ENCODE peak calls at places on chromosome X, in nine cellular contexts. S is AG04449, D is NB4, L is MM.1S, O is progenitor cell of endocrine pancreas, K is left ventricle myocardium inferior, X is kidney epithelial cell, F is fibroblast of mammary gland, J is body of pancreas. V is an unnamed sample.

GRCh38 chrX:153459976-153460375 is 10.4 kb downstream of the HAUS7 start:
- DNase-seq in S (peak; percentile 24), D (no peak), L (no peak), O (no peak), K (no peak), X (peak; percentile 29), F (peak; percentile 12), J (no peak), V (no peak)

GRCh38 chrX:153303276-153304262 is 18.0 kb downstream of the PNMA6F start:
- DNase-seq in S (no peak), D (no peak), L (no peak), O (no peak), K (no peak), X (no peak), F (no peak), J (no peak), V (no peak)

GRCh38 chrX:39226307-39226706 is 425.0 kb downstream of the MID1IP1 start:
- DNase-seq in S (no peak), D (no peak), L (no peak), O (no peak), K (no peak), X (no peak), F (no peak), J (no peak), V (peak; percentile 21)

GRCh38 chrX:14939644-14940043 is 66.4 kb downstream of the MOSPD2 start:
- DNase-seq in S (no peak), D (no peak), L (no peak), O (no peak), K (no peak), X (no peak), F (no peak), J (no peak), V (no peak)

GRCh38 chrX:32530802-32531403 is 680.4 kb downstream of the DMD start:
- DNase-seq in S (no peak), D (peak; percentile 49), L (peak; percentile 54), O (no peak), K (no peak), X (peak; percentile 7), F (peak; percentile 53), J (peak; percentile 20), V (peak; percentile 66)

GRCh38 chrX:1477801-1478458 is 25.2 kb upstream of the ASMTL start:
- DNase-seq in S (no peak), D (no peak), L (no peak), O (no peak), K (no peak), X (no peak), F (no peak), J (no peak), V (no peak)

GRCh38 chrX:46645614-46646013 is 72.0 kb downstream of the CHST7 start:
- DNase-seq in S (no peak), D (no peak), L (no peak), O (no peak), K (no peak), X (no peak), F (no peak), J (no peak), V (no peak)

GRCh38 chrX:9832811-9833210 is 46.6 kb downstream of the SHROOM2 start:
- DNase-seq in S (no peak), D (peak; percentile 50), L (peak; percentile 8), O (no peak), K (no peak), X (no peak), F (no peak), J (no peak), V (no peak)

GRCh38 chrX:107924136-107924746 is 57.9 kb downstream of the TEX13B start:
- DNase-seq in S (no peak), D (no peak), L (no peak), O (no peak), K (no peak), X (no peak), F (no peak), J (no peak), V (no peak)

GRCh38 chrX:31497086-31497485 is 425.2 kb upstream of the FTHL17 start:
- DNase-seq in S (no peak), D (no peak), L (no peak), O (no peak), K (no peak), X (no peak), F (peak; percentile 50), J (no peak), V (peak; percentile 8)

GRCh38 chrX:106875151-106875550 is 28.0 kb downstream of the RIPPLY1 start:
- DNase-seq in S (no peak), D (no peak), L (no peak), O (no peak), K (no peak), X (no peak), F (peak; percentile 58), J (no peak), V (no peak)

GRCh38 chrX:46831620-46832327 is 5.1 kb upstream of the RP2 start:
- DNase-seq in S (no peak), D (no peak), L (no peak), O (no peak), K (no peak), X (no peak), F (peak; percentile 81), J (no peak), V (peak; percentile 64)

GRCh38 chrX:154002215-154002719 is 17.4 kb downstream of the IRAK1 start:
- DNase-seq in S (no peak), D (peak; percentile 95), L (peak; percentile 67), O (no peak), K (peak; percentile 27), X (peak; percentile 55), F (peak; percentile 80), J (no peak), V (peak; percentile 71)

GRCh38 chrX:56233100-56233499 is 944 bp downstream of the KLF8 start:
- DNase-seq in S (no peak), D (no peak), L (no peak), O (no peak), K (no peak), X (no peak), F (peak; percentile 3), J (no peak), V (no peak)

GRCh38 chrX:115561605-115562491 is 874 bp downstream of the PLS3 start:
- DNase-seq in S (no peak), D (no peak), L (no peak), O (peak; percentile 54), K (peak; percentile 44), X (no peak), F (peak; percentile 34), J (peak; percentile 40), V (peak; percentile 42)

GRCh38 chrX:45157647-45158046 is 43.0 kb downstream of the DIPK2B start:
- DNase-seq in S (no peak), D (no peak), L (no peak), O (no peak), K (no peak), X (no peak), F (no peak), J (no peak), V (no peak)

GRCh38 chrX:85243761-85244410 is at the start of the genes SATL1 and ZNF711:
- DNase-seq in S (no peak), D (no peak), L (peak; percentile 12), O (peak; percentile 69), K (peak; percentile 17), X (no peak), F (peak; percentile 18), J (peak; percentile 60), V (no peak)

GRCh38 chrX:8289523-8289922 is 118.5 kb upstream of the VCX2 start:
- DNase-seq in S (no peak), D (peak; percentile 2), L (no peak), O (no peak), K (no peak), X (no peak), F (peak; percentile 67), J (no peak), V (peak; percentile 33)

GRCh38 chrX:74925210-74926088 is at the start of gene NEXMIF:
- DNase-seq in S (no peak), D (peak; percentile 49), L (peak; percentile 59), O (peak; percentile 49), K (peak; percentile 18), X (no peak), F (peak; percentile 7), J (peak; percentile 40), V (no peak)

GRCh38 chrX:30607155-30607554 is 29.6 kb upstream of the TASL start:
- DNase-seq in S (no peak), D (no peak), L (no peak), O (no peak), K (no peak), X (no peak), F (no peak), J (no peak), V (peak; percentile 43)

DNA sequence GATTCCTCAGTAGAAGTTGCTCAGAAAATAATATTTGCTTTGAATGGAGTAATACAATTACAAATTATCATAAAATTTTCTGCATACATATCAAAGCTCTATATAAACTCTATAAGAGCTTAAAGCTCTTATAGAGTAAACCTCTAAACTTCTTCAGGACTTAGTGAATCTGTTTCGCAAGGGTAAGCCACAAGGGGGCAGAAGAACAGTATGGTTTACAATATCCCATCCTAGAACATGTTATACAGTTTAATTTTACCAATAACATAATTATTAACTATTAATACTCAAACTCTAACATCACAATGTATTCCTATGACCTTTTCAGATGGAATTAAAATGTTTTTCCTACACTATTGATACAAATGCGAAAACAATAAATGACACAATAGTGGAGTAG is 33.8 kb upstream of the SPANXN1 start:
- DNase-seq in S (no peak), D (peak; percentile 17), L (peak; percentile 44), O (no peak), K (no peak), X (no peak), F (peak; percentile 12), J (no peak), V (peak; percentile 65)
- TF ChIP-seq CTCF in S (no peak), D (peak; percentile 34), L (peak; percentile 51), O (peak; percentile 65), K (no peak), X (peak; percentile 43), F (peak; percentile 37), J (no peak), V (peak; percentile 49)

GRCh38 chrX:57453901-57454300 is 137.9 kb upstream of the ZXDB start:
- DNase-seq in S (no peak), D (peak; percentile 53), L (peak; percentile 34), O (no peak), K (no peak), X (no peak), F (peak; percentile 13), J (no peak), V (peak; percentile 51)
- TF ChIP-seq CTCF in S (no peak), D (peak; percentile 50), L (peak; percentile 59), O (no peak), K (peak; percentile 58), X (peak; percentile 53), F (peak; percentile 52), J (no peak), V (peak; percentile 52)

GRCh38 chrX:80578518-80579105 is 158.4 kb downstream of the TENT5D start:
- DNase-seq in S (no peak), D (peak; percentile 32), L (peak; percentile 47), O (no peak), K (no peak), X (peak; percentile 5), F (peak; percentile 33), J (no peak), V (peak; percentile 45)
- TF ChIP-seq CTCF in S (no peak), D (peak; percentile 27), L (peak; percentile 66), O (peak; percentile 27), K (peak; percentile 55), X (peak; percentile 59), F (peak; percentile 61), J (peak; percentile 31), V (peak; percentile 46)

DNA sequence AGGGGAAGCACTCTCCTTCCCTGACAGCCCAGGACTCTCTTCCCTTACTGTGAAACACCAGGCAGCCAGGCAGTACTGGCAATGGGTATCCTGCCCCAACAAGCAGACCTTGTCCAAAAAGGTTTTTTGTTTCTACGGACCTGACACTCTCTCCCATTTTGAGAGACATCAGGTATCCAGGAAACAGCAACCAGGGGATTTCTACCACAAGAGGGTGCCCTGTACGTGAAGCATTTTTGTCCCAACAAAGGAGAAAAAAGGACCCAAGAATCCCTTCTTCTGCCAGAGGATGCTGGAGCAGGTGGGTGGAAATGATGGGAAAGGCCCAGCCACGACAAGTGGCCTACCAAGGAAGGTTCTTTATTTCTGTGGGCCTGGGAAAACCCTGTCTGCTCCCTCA is 65.7 kb upstream of the FGF13 start:
- DNase-seq in S (no peak), D (no peak), L (no peak), O (no peak), K (no peak), X (no peak), F (no peak), J (no peak), V (no peak)
- TF ChIP-seq CTCF in S (no peak), D (no peak), L (no peak), O (peak; percentile 35), K (no peak), X (peak; percentile 6), F (peak; percentile 9), J (no peak), V (no peak)

V was measured in MCF 10A.